ENCODE peak calls at places on chromosomes 7 and 10, in seven cellular contexts. One of them, this sample, is unnamed.

GRCh38 chr10:115059301-115059898 is 33.8 kb upstream of the ATRNL1 start:
- DNase-seq in heart left ventricle: no peak
- DNase-seq in right lobe of liver: no peak
- DNase-seq in gastrocnemius medialis: no peak
- DNase-seq in prostate gland: no peak
- DNase-seq in A549: no peak
- DNase-seq in Peyer's patch: no peak
- DNase-seq in this sample: no peak

GRCh38 chr7:17333227-17333626 is 34.8 kb downstream of the AHR start:
- DNase-seq in heart left ventricle: no peak
- DNase-seq in right lobe of liver: no peak
- DNase-seq in gastrocnemius medialis: no peak
- DNase-seq in prostate gland: no peak
- DNase-seq in A549: no peak
- DNase-seq in Peyer's patch: no peak
- DNase-seq in this sample: no peak

GRCh38 chr7:94190599-94191061 is 186.5 kb upstream of the BET1 start:
- DNase-seq in heart left ventricle: peak; percentile 12
- DNase-seq in right lobe of liver: no peak
- DNase-seq in gastrocnemius medialis: no peak
- DNase-seq in prostate gland: no peak
- DNase-seq in A549: no peak
- DNase-seq in Peyer's patch: no peak
- DNase-seq in this sample: peak; percentile 10

GRCh38 chr7:29998489-29998888 is 8.9 kb upstream of the SCRN1 start:
- DNase-seq in heart left ventricle: no peak
- DNase-seq in right lobe of liver: no peak
- DNase-seq in gastrocnemius medialis: no peak
- DNase-seq in prostate gland: no peak
- DNase-seq in A549: no peak
- DNase-seq in Peyer's patch: no peak
- DNase-seq in this sample: no peak

GRCh38 chr10:996031-996430 is 7.8 kb downstream of the GTPBP4 start:
- DNase-seq in heart left ventricle: no peak
- DNase-seq in right lobe of liver: no peak
- DNase-seq in gastrocnemius medialis: no peak
- DNase-seq in prostate gland: no peak
- DNase-seq in A549: no peak
- DNase-seq in Peyer's patch: no peak
- DNase-seq in this sample: no peak

GRCh38 chr7:94975316-94975715 is 67.9 kb downstream of the PPP1R9A start:
- DNase-seq in heart left ventricle: no peak
- DNase-seq in right lobe of liver: no peak
- DNase-seq in gastrocnemius medialis: no peak
- DNase-seq in prostate gland: no peak
- DNase-seq in A549: peak; percentile 18
- DNase-seq in Peyer's patch: no peak
- DNase-seq in this sample: no peak

GRCh38 chr10:117443677-117444022 is 68.4 kb upstream of the PDZD8 start:
- DNase-seq in heart left ventricle: no peak
- DNase-seq in right lobe of liver: no peak
- DNase-seq in gastrocnemius medialis: no peak
- DNase-seq in prostate gland: no peak
- DNase-seq in A549: no peak
- DNase-seq in Peyer's patch: no peak
- DNase-seq in this sample: no peak

GRCh38 chr10:61606971-61607907 is 55.5 kb upstream of the CABCOCO1 start:
- DNase-seq in heart left ventricle: no peak
- DNase-seq in right lobe of liver: no peak
- DNase-seq in gastrocnemius medialis: no peak
- DNase-seq in prostate gland: no peak
- DNase-seq in A549: no peak
- DNase-seq in Peyer's patch: no peak
- DNase-seq in this sample: no peak

GRCh38 chr10:119078422-119079179 is 2.0 kb downstream of the EIF3A start:
- DNase-seq in heart left ventricle: no peak
- DNase-seq in right lobe of liver: no peak
- DNase-seq in gastrocnemius medialis: no peak
- DNase-seq in prostate gland: no peak
- DNase-seq in A549: no peak
- DNase-seq in Peyer's patch: no peak
- DNase-seq in this sample: no peak

GRCh38 chr7:377069-378040 is 87.4 kb downstream of the FOXL3 start:
- DNase-seq in heart left ventricle: no peak
- DNase-seq in right lobe of liver: peak; percentile 37
- DNase-seq in gastrocnemius medialis: peak; percentile 10
- DNase-seq in prostate gland: no peak
- DNase-seq in A549: no peak
- DNase-seq in Peyer's patch: no peak
- DNase-seq in this sample: peak; percentile 21

GRCh38 chr7:100563100-100563564 is 10.6 kb downstream of the SAP25 start:
- DNase-seq in heart left ventricle: no peak
- DNase-seq in right lobe of liver: no peak
- DNase-seq in gastrocnemius medialis: no peak
- DNase-seq in prostate gland: no peak
- DNase-seq in A549: no peak
- DNase-seq in Peyer's patch: no peak
- DNase-seq in this sample: no peak

GRCh38 chr7:40221836-40222235 is 87.0 kb downstream of the SUGCT start:
- DNase-seq in heart left ventricle: no peak
- DNase-seq in right lobe of liver: no peak
- DNase-seq in gastrocnemius medialis: no peak
- DNase-seq in prostate gland: no peak
- DNase-seq in A549: no peak
- DNase-seq in Peyer's patch: no peak
- DNase-seq in this sample: no peak

GRCh38 chr10:43891241-43891640 is 242.6 kb upstream of the ZNF32 start:
- DNase-seq in heart left ventricle: no peak
- DNase-seq in right lobe of liver: no peak
- DNase-seq in gastrocnemius medialis: no peak
- DNase-seq in prostate gland: no peak
- DNase-seq in A549: no peak
- DNase-seq in Peyer's patch: no peak
- DNase-seq in this sample: no peak

GRCh38 chr10:46556515-46557318 is at the start of gene GPRIN2:
- DNase-seq in heart left ventricle: peak; percentile 10
- DNase-seq in right lobe of liver: peak; percentile 66
- DNase-seq in gastrocnemius medialis: peak; percentile 9
- DNase-seq in prostate gland: peak; percentile 56
- DNase-seq in A549: peak; percentile 28
- DNase-seq in Peyer's patch: peak; percentile 15
- DNase-seq in this sample: peak; percentile 72

GRCh38 chr7:135664046-135664589 is 1.8 kb downstream of the STMP1 start:
- DNase-seq in heart left ventricle: no peak
- DNase-seq in right lobe of liver: no peak
- DNase-seq in gastrocnemius medialis: no peak
- DNase-seq in prostate gland: no peak
- DNase-seq in A549: no peak
- DNase-seq in Peyer's patch: no peak
- DNase-seq in this sample: no peak

GRCh38 chr10:109696981-109697775 is 226.1 kb downstream of the XPNPEP1 start:
- DNase-seq in heart left ventricle: no peak
- DNase-seq in right lobe of liver: no peak
- DNase-seq in gastrocnemius medialis: no peak
- DNase-seq in prostate gland: no peak
- DNase-seq in A549: no peak
- DNase-seq in Peyer's patch: no peak
- DNase-seq in this sample: no peak

GRCh38 chr10:109698888-109699685 is 224.2 kb downstream of the XPNPEP1 start:
- DNase-seq in heart left ventricle: no peak
- DNase-seq in right lobe of liver: no peak
- DNase-seq in gastrocnemius medialis: no peak
- DNase-seq in prostate gland: no peak
- DNase-seq in A549: no peak
- DNase-seq in Peyer's patch: no peak
- DNase-seq in this sample: no peak

GRCh38 chr10:109696462-109696861 is 226.8 kb downstream of the XPNPEP1 start:
- DNase-seq in heart left ventricle: no peak
- DNase-seq in right lobe of liver: no peak
- DNase-seq in gastrocnemius medialis: no peak
- DNase-seq in prostate gland: no peak
- DNase-seq in A549: no peak
- DNase-seq in Peyer's patch: no peak
- DNase-seq in this sample: no peak

GRCh38 chr10:109698121-109698520 is 225.2 kb downstream of the XPNPEP1 start:
- DNase-seq in heart left ventricle: no peak
- DNase-seq in right lobe of liver: no peak
- DNase-seq in gastrocnemius medialis: no peak
- DNase-seq in prostate gland: no peak
- DNase-seq in A549: no peak
- DNase-seq in Peyer's patch: no peak
- DNase-seq in this sample: no peak

GRCh38 chr10:109695988-109696387 is 227.3 kb downstream of the XPNPEP1 start:
- DNase-seq in heart left ventricle: no peak
- DNase-seq in right lobe of liver: no peak
- DNase-seq in gastrocnemius medialis: no peak
- DNase-seq in prostate gland: no peak
- DNase-seq in A549: no peak
- DNase-seq in Peyer's patch: no peak
- DNase-seq in this sample: no peak
- TF ChIP-seq CTCF in heart left ventricle: no peak
- TF ChIP-seq CTCF in right lobe of liver: no peak
- TF ChIP-seq CTCF in gastrocnemius medialis: no peak
- TF ChIP-seq CTCF in prostate gland: no peak
- TF ChIP-seq CTCF in A549: no peak
- TF ChIP-seq CTCF in Peyer's patch: no peak
- TF ChIP-seq CTCF in this sample: no peak

DNA sequence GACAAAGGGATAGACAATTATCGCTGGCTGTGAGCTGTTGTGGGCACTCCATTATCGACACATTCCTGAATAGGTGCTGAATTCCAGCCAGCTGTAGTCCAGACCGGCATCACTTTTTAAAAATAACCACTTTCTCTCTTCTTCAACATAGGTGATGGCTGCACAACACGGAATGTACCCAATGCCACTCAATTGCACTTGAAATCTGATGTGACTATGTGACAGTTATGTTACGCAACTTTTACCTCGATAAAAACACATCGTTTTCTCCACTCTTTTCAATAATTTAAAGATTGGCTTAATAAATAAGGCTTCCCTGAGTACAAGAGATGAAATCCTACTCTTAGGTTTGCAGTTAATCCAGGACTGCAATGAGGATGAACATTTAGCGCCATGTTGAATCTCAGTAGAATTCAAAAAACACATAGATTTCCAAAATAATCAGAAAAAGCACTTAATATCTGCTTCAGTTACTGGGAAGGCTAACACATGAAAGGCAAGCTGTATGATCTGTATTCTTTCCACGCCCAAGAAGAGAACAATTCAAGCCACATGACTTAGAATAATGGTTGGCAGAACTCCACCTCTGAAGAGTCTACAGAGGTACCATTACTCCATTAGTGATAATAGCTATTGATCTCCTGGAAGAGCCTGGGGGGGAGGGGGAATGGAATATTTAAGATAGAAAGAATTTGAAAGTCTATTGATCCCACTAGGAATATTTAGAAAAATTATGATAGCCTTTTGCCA is 3.6 kb downstream of the YWHAG start:
- DNase-seq in heart left ventricle: no peak
- DNase-seq in right lobe of liver: no peak
- DNase-seq in gastrocnemius medialis: no peak
- DNase-seq in prostate gland: no peak
- DNase-seq in A549: no peak
- DNase-seq in Peyer's patch: no peak
- DNase-seq in this sample: no peak
- H3K4me1 ChIP-seq in heart left ventricle: peaks cover 75% of the 10 kb centered on the region
- H3K4me1 ChIP-seq in right lobe of liver: peaks cover 20% of the 10 kb centered on the region
- H3K4me1 ChIP-seq in gastrocnemius medialis: peaks cover 80% of the 10 kb centered on the region
- H3K4me1 ChIP-seq in prostate gland: peaks cover 7% of the 10 kb centered on the region
- H3K4me1 ChIP-seq in A549: peaks cover 58% of the 10 kb centered on the region
- H3K4me1 ChIP-seq in Peyer's patch: peaks cover 31% of the 10 kb centered on the region
- H3K4me1 ChIP-seq in this sample: peaks cover 69% of the 10 kb centered on the region

GRCh38 chr7:151238190-151238810 is 6.0 kb downstream of the CHPF2 start:
- DNase-seq in heart left ventricle: no peak
- DNase-seq in right lobe of liver: no peak
- DNase-seq in gastrocnemius medialis: no peak
- DNase-seq in prostate gland: no peak
- DNase-seq in A549: no peak
- DNase-seq in Peyer's patch: no peak
- DNase-seq in this sample: no peak

GRCh38 chr7:151237244-151238189 is 5.2 kb downstream of the CHPF2 start:
- DNase-seq in heart left ventricle: no peak
- DNase-seq in right lobe of liver: no peak
- DNase-seq in gastrocnemius medialis: peak; percentile 78
- DNase-seq in prostate gland: no peak
- DNase-seq in A549: no peak
- DNase-seq in Peyer's patch: no peak
- DNase-seq in this sample: no peak

GRCh38 chr7:151240536-151240935 is 8.0 kb downstream of the SMARCD3 start:
- DNase-seq in heart left ventricle: no peak
- DNase-seq in right lobe of liver: no peak
- DNase-seq in gastrocnemius medialis: no peak
- DNase-seq in prostate gland: no peak
- DNase-seq in A549: no peak
- DNase-seq in Peyer's patch: no peak
- DNase-seq in this sample: no peak

GRCh38 chr7:151239837-151240459 is 7.7 kb downstream of the CHPF2 start:
- DNase-seq in heart left ventricle: no peak
- DNase-seq in right lobe of liver: no peak
- DNase-seq in gastrocnemius medialis: no peak
- DNase-seq in prostate gland: no peak
- DNase-seq in A549: no peak
- DNase-seq in Peyer's patch: no peak
- DNase-seq in this sample: no peak

GRCh38 chr7:151238924-151239836 is 6.9 kb downstream of the CHPF2 start:
- DNase-seq in heart left ventricle: no peak
- DNase-seq in right lobe of liver: no peak
- DNase-seq in gastrocnemius medialis: no peak
- DNase-seq in prostate gland: no peak
- DNase-seq in A549: no peak
- DNase-seq in Peyer's patch: no peak
- DNase-seq in this sample: no peak
- TF ChIP-seq POLR2A in heart left ventricle: no peak
- TF ChIP-seq POLR2A in right lobe of liver: no peak
- TF ChIP-seq POLR2A in gastrocnemius medialis: no peak
- TF ChIP-seq POLR2A in prostate gland: no peak
- TF ChIP-seq POLR2A in A549: no peak
- TF ChIP-seq POLR2A in Peyer's patch: no peak
- TF ChIP-seq POLR2A in this sample: no peak

DNA sequence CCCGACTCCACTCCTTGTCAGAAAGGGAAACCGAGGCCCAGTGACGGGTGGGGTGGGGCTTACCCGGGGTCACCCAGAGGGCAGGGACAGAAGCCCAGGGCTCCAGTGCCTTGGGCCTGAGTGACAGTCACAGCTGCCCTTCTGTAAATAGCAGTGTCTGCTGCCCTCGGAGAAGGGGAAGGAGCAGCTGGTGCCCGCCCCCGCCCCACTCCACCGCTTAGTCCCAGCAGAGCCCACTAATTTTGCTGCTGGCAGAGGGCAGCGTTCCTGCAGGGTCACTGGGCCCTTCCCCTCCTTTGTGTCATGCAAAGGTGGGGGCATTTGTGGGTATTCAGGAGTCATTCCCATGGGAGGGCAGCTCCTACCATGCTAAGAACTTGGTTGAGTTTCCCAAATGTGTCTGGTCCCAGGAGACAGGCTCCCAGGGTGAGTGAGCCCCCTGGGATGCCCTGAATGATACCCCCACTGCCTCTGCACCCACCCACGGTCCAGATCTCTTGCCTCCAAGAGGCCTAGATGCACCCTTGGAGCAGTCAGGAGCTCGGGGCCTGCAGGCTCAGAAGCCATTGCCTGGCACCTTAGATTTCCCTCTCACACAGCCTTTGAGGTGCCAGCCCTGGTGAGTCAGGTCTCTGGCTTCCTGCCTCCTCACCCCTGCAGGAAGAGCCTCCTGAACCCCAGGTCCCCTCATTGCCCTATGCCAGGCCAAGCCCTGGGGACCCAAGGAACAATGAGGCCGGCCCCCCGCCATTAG is 17.2 kb downstream of the SH2B2 start:
- DNase-seq in heart left ventricle: no peak
- DNase-seq in right lobe of liver: no peak
- DNase-seq in gastrocnemius medialis: peak; percentile 94
- DNase-seq in prostate gland: no peak
- DNase-seq in A549: no peak
- DNase-seq in Peyer's patch: peak; percentile 37
- DNase-seq in this sample: no peak
- TF ChIP-seq CTCF in heart left ventricle: no peak
- TF ChIP-seq CTCF in right lobe of liver: no peak
- TF ChIP-seq CTCF in gastrocnemius medialis: no peak
- TF ChIP-seq CTCF in prostate gland: no peak
- TF ChIP-seq CTCF in A549: no peak
- TF ChIP-seq CTCF in Peyer's patch: no peak
- TF ChIP-seq CTCF in this sample: no peak